ENCODE peak calls at places on chromosomes 6 and 20, in eight cellular contexts. K, G, A, O, C, M, I and U are unnamed samples.

GRCh38 chr6:91569071-91569470 is 982.2 kb upstream of the MAP3K7 start:
- DNase-seq in K (no peak), G (no peak), A (no peak), O (no peak), C (no peak), M (no peak), I (no peak), U (no peak)

GRCh38 chr6:64376394-64376793 is 740.8 kb downstream of the PHF3 start:
- DNase-seq in K (no peak), G (no peak), A (no peak), O (no peak), C (no peak), M (no peak), I (no peak), U (no peak)

GRCh38 chr20:61331542-61331941 is 79.5 kb downstream of the CDH4 start:
- DNase-seq in K (no peak), G (peak; percentile 77), A (no peak), O (no peak), C (no peak), M (no peak), I (no peak), U (no peak)

GRCh38 chr6:170032197-170032596 is 258.7 kb downstream of the DLL1 start:
- DNase-seq in K (no peak), G (no peak), A (no peak), O (no peak), C (no peak), M (no peak), I (peak; percentile 32), U (no peak)

GRCh38 chr6:81790034-81790433 is 37.6 kb upstream of the TENT5A start:
- DNase-seq in K (no peak), G (no peak), A (no peak), O (no peak), C (no peak), M (no peak), I (no peak), U (no peak)

GRCh38 chr6:153800580-153800979 is 238.5 kb upstream of the OPRM1 start:
- DNase-seq in K (no peak), G (no peak), A (no peak), O (no peak), C (no peak), M (no peak), I (no peak), U (no peak)

GRCh38 chr6:11650297-11650696 is 112.7 kb downstream of the TMEM170B start:
- DNase-seq in K (no peak), G (peak; percentile 61), A (no peak), O (no peak), C (peak; percentile 54), M (no peak), I (no peak), U (peak; percentile 52)

GRCh38 chr6:159521962-159522361 is 171.1 kb downstream of the SOD2 start:
- DNase-seq in K (no peak), G (no peak), A (no peak), O (no peak), C (no peak), M (no peak), I (no peak), U (no peak)

GRCh38 chr20:50655325-50655880 is 35.9 kb downstream of the RIPOR3 start:
- DNase-seq in K (no peak), G (no peak), A (no peak), O (peak; percentile 87), C (peak; percentile 78), M (no peak), I (no peak), U (peak; percentile 86)

GRCh38 chr6:12060780-12061619 is 48.9 kb downstream of the HIVEP1 start:
- DNase-seq in K (peak; percentile 80), G (no peak), A (peak; percentile 70), O (peak; percentile 82), C (no peak), M (no peak), I (peak; percentile 84), U (peak; percentile 71)

GRCh38 chr20:31823360-31824124 is 4.4 kb downstream of the MYLK2 start:
- DNase-seq in K (no peak), G (no peak), A (no peak), O (no peak), C (no peak), M (no peak), I (no peak), U (no peak)

GRCh38 chr6:121522265-121522664 is 86.8 kb downstream of the GJA1 start:
- DNase-seq in K (no peak), G (no peak), A (no peak), O (no peak), C (peak; percentile 77), M (no peak), I (no peak), U (no peak)

GRCh38 chr20:51533291-51534172 is 9.0 kb downstream of the NFATC2 start:
- DNase-seq in K (no peak), G (no peak), A (no peak), O (no peak), C (peak; percentile 63), M (no peak), I (no peak), U (no peak)

GRCh38 chr20:1296117-1296610 is 30.1 kb downstream of the SNPH start:
- DNase-seq in K (no peak), G (no peak), A (no peak), O (no peak), C (no peak), M (no peak), I (no peak), U (no peak)

GRCh38 chr20:36093025-36093803 is 61.3 kb upstream of the EPB41L1 start:
- DNase-seq in K (peak; percentile 2), G (peak; percentile 56), A (peak; percentile 30), O (peak; percentile 84), C (peak; percentile 47), M (no peak), I (peak; percentile 90), U (peak; percentile 77)

GRCh38 chr6:127968394-127968793 is 67.5 kb upstream of the THEMIS start:
- DNase-seq in K (no peak), G (no peak), A (no peak), O (no peak), C (no peak), M (no peak), I (no peak), U (no peak)

GRCh38 chr6:130934848-130935585 is 107.8 kb downstream of the SMLR1 start:
- DNase-seq in K (no peak), G (no peak), A (no peak), O (no peak), C (peak; percentile 20), M (no peak), I (no peak), U (no peak)

GRCh38 chr6:11675610-11676009 is 103.0 kb downstream of the ADTRP start:
- DNase-seq in K (no peak), G (no peak), A (peak; percentile 42), O (no peak), C (no peak), M (no peak), I (no peak), U (no peak)

GRCh38 chr20:24838551-24839530 is 110.2 kb upstream of the CST7 start:
- DNase-seq in K (no peak), G (peak; percentile 32), A (no peak), O (no peak), C (peak; percentile 72), M (no peak), I (no peak), U (no peak)

GRCh38 chr6:117829594-117830319 is 77.3 kb upstream of the SLC35F1 start:
- DNase-seq in K (no peak), G (peak; percentile 82), A (peak; percentile 37), O (no peak), C (peak; percentile 61), M (no peak), I (no peak), U (no peak)